ENCODE peak calls at places on chromosomes 13 and 19, in five cellular contexts. One of them, this sample, is unnamed.
A peak's percentile ranks its signal among the peaks of the same experiment; 100 is the strongest.

GRCh38 chr13:99042851-99043250 is 65.0 kb upstream of the DOCK9 start:
- DNase-seq in heart right ventricle: no peak
- DNase-seq in neuronal stem cell: no peak
- DNase-seq in iris pigment epithelial cell: no peak
- DNase-seq in osteocyte: no peak
- DNase-seq in this sample: no peak

GRCh38 chr19:2424686-2425621 is 2.4 kb downstream of the TIMM13 start:
- DNase-seq in heart right ventricle: no peak
- DNase-seq in neuronal stem cell: peak; percentile 43
- DNase-seq in iris pigment epithelial cell: peak; percentile 85
- DNase-seq in osteocyte: peak; percentile 93
- DNase-seq in this sample: peak; percentile 75

GRCh38 chr19:8831832-8832131 is 322 bp downstream of the ZNF558 start:
- DNase-seq in heart right ventricle: no peak
- DNase-seq in neuronal stem cell: no peak
- DNase-seq in iris pigment epithelial cell: no peak
- DNase-seq in osteocyte: peak; percentile 84
- DNase-seq in this sample: no peak

GRCh38 chr13:76667551-76667950 is 218.7 kb downstream of the KCTD12 start:
- DNase-seq in heart right ventricle: peak; percentile 32
- DNase-seq in neuronal stem cell: no peak
- DNase-seq in iris pigment epithelial cell: peak; percentile 83
- DNase-seq in osteocyte: no peak
- DNase-seq in this sample: peak; percentile 48

GRCh38 chr13:26646603-26647002 is 89.1 kb downstream of the WASF3 start:
- DNase-seq in heart right ventricle: no peak
- DNase-seq in neuronal stem cell: no peak
- DNase-seq in iris pigment epithelial cell: no peak
- DNase-seq in osteocyte: no peak
- DNase-seq in this sample: no peak

GRCh38 chr19:55199620-55200204 is 9.6 kb downstream of the PTPRH start:
- DNase-seq in heart right ventricle: no peak
- DNase-seq in neuronal stem cell: no peak
- DNase-seq in iris pigment epithelial cell: no peak
- DNase-seq in osteocyte: no peak
- DNase-seq in this sample: no peak

GRCh38 chr19:3338541-3339181 is 27.7 kb upstream of the NFIC start:
- DNase-seq in heart right ventricle: no peak
- DNase-seq in neuronal stem cell: no peak
- DNase-seq in iris pigment epithelial cell: no peak
- DNase-seq in osteocyte: no peak
- DNase-seq in this sample: no peak

GRCh38 chr19:19884583-19884982 is 16.2 kb upstream of the ZNF93 start:
- DNase-seq in heart right ventricle: no peak
- DNase-seq in neuronal stem cell: no peak
- DNase-seq in iris pigment epithelial cell: no peak
- DNase-seq in osteocyte: no peak
- DNase-seq in this sample: no peak

GRCh38 chr19:13082192-13083007 is 20.3 kb downstream of the LYL1 start:
- DNase-seq in heart right ventricle: no peak
- DNase-seq in neuronal stem cell: no peak
- DNase-seq in iris pigment epithelial cell: peak; percentile 63
- DNase-seq in osteocyte: peak; percentile 95
- DNase-seq in this sample: peak; percentile 73

GRCh38 chr13:112994084-112994780 is 25.2 kb downstream of the MCF2L start:
- DNase-seq in heart right ventricle: no peak
- DNase-seq in neuronal stem cell: no peak
- DNase-seq in iris pigment epithelial cell: no peak
- DNase-seq in osteocyte: no peak
- DNase-seq in this sample: no peak

GRCh38 chr19:24078688-24079087 is 8.3 kb upstream of the ZNF254 start:
- DNase-seq in heart right ventricle: no peak
- DNase-seq in neuronal stem cell: peak; percentile 44
- DNase-seq in iris pigment epithelial cell: peak; percentile 31
- DNase-seq in osteocyte: peak; percentile 6
- DNase-seq in this sample: no peak

GRCh38 chr13:109389456-109389855 is 396.9 kb downstream of the IRS2 start:
- DNase-seq in heart right ventricle: no peak
- DNase-seq in neuronal stem cell: no peak
- DNase-seq in iris pigment epithelial cell: no peak
- DNase-seq in osteocyte: no peak
- DNase-seq in this sample: no peak

GRCh38 chr19:27774337-27774736 is 1438.6 kb downstream of the UQCRFS1 start:
- DNase-seq in heart right ventricle: no peak
- DNase-seq in neuronal stem cell: no peak
- DNase-seq in iris pigment epithelial cell: no peak
- DNase-seq in osteocyte: peak; percentile 78
- DNase-seq in this sample: no peak

GRCh38 chr13:77338329-77338728 is 11.4 kb upstream of the MYCBP2 start:
- DNase-seq in heart right ventricle: no peak
- DNase-seq in neuronal stem cell: no peak
- DNase-seq in iris pigment epithelial cell: no peak
- DNase-seq in osteocyte: no peak
- DNase-seq in this sample: no peak

GRCh38 chr19:6034512-6034911 is 56.6 kb upstream of the RANBP3 start:
- DNase-seq in heart right ventricle: no peak
- DNase-seq in neuronal stem cell: no peak
- DNase-seq in iris pigment epithelial cell: no peak
- DNase-seq in osteocyte: peak; percentile 57
- DNase-seq in this sample: peak; percentile 6

GRCh38 chr13:28494861-28495585 is at the start of gene FLT1:
- DNase-seq in heart right ventricle: peak; percentile 88
- DNase-seq in neuronal stem cell: peak; percentile 38
- DNase-seq in iris pigment epithelial cell: peak; percentile 62
- DNase-seq in osteocyte: peak; percentile 87
- DNase-seq in this sample: peak; percentile 47

GRCh38 chr13:98300956-98301641 is 124.0 kb upstream of the RNF113B start:
- DNase-seq in heart right ventricle: no peak
- DNase-seq in neuronal stem cell: no peak
- DNase-seq in iris pigment epithelial cell: peak; percentile 54
- DNase-seq in osteocyte: no peak
- DNase-seq in this sample: peak; percentile 30

This sample was measured in testis.